ENCODE peak calls at places on chromosome 3, in four cellular contexts. One of them, this sample, is unnamed.

GRCh38 chr3:140727886-140728285 is 50.0 kb downstream of the TRIM42 start:
- DNase-seq in SIG-M5: no peak
- DNase-seq in mucosa of gallbladder: no peak
- DNase-seq in ACHN: no peak
- DNase-seq in this sample: no peak

GRCh38 chr3:188673509-188674239 is 498.1 kb upstream of the TPRG1 start:
- DNase-seq in SIG-M5: no peak
- DNase-seq in ACHN: no peak
- DNase-seq in mucosa of gallbladder: no peak
- DNase-seq in this sample: no peak

GRCh38 chr3:141030296-141030695 is 20.9 kb upstream of the SPSB4 start:
- DNase-seq in SIG-M5: no peak
- DNase-seq in mucosa of gallbladder: no peak
- DNase-seq in ACHN: no peak
- DNase-seq in this sample: no peak

GRCh38 chr3:59775106-59775505 is 725.3 kb upstream of the CFAP20DC start:
- DNase-seq in ACHN: no peak
- DNase-seq in SIG-M5: no peak
- DNase-seq in mucosa of gallbladder: no peak
- DNase-seq in this sample: no peak

GRCh38 chr3:56323986-56324420 is 144.3 kb downstream of the ERC2 start:
- DNase-seq in ACHN: peak
- DNase-seq in mucosa of gallbladder: no peak
- DNase-seq in SIG-M5: no peak
- DNase-seq in this sample: no peak

GRCh38 chr3:48851407-48851806 is 3.7 kb upstream of the PRKAR2A start:
- DNase-seq in ACHN: no peak
- DNase-seq in SIG-M5: no peak
- DNase-seq in mucosa of gallbladder: no peak
- DNase-seq in this sample: peak

GRCh38 chr3:100710355-100711198 is 1.3 kb downstream of the TFG start:
- DNase-seq in ACHN: peak
- DNase-seq in mucosa of gallbladder: peak
- DNase-seq in SIG-M5: peak
- DNase-seq in this sample: no peak

GRCh38 chr3:105843895-105844500 is 24.8 kb downstream of the CBLB start:
- DNase-seq in mucosa of gallbladder: no peak
- DNase-seq in SIG-M5: no peak
- DNase-seq in ACHN: no peak
- DNase-seq in this sample: no peak